ENCODE peak calls at places on chromosomes 6 and 20, in seven cellular contexts. One of them, this sample, is unnamed.

GRCh38 chr6:52554684-52555280 is 22.1 kb downstream of the TRAM2 start:
- DNase-seq in B cell: no peak
- DNase-seq in hepatic stellate cell: no peak
- DNase-seq in effector CD8-positive, alpha-beta T cell: no peak
- DNase-seq in fibroblast of mammary gland: peak
- DNase-seq in tibial nerve: no peak
- DNase-seq in mucosa of gallbladder: no peak
- DNase-seq in this sample: no peak

GRCh38 chr6:9463311-9463710 is 951.6 kb downstream of the TFAP2A start:
- DNase-seq in hepatic stellate cell: no peak
- DNase-seq in effector CD8-positive, alpha-beta T cell: no peak
- DNase-seq in fibroblast of mammary gland: no peak
- DNase-seq in mucosa of gallbladder: no peak
- DNase-seq in tibial nerve: no peak
- DNase-seq in B cell: no peak
- DNase-seq in this sample: no peak

GRCh38 chr20:63769891-63770474 is 30.4 kb downstream of the SLC2A4RG start:
- DNase-seq in B cell: no peak
- DNase-seq in effector CD8-positive, alpha-beta T cell: no peak
- DNase-seq in fibroblast of mammary gland: no peak
- DNase-seq in tibial nerve: no peak
- DNase-seq in hepatic stellate cell: no peak
- DNase-seq in mucosa of gallbladder: no peak
- DNase-seq in this sample: no peak

GRCh38 chr6:37714836-37715425 is 17.2 kb upstream of the MDGA1 start:
- DNase-seq in B cell: no peak
- DNase-seq in fibroblast of mammary gland: peak
- DNase-seq in mucosa of gallbladder: no peak
- DNase-seq in effector CD8-positive, alpha-beta T cell: no peak
- DNase-seq in tibial nerve: no peak
- DNase-seq in hepatic stellate cell: no peak
- DNase-seq in this sample: no peak

GRCh38 chr20:39107741-39108140 is 145.6 kb downstream of the DHX35 start:
- DNase-seq in B cell: no peak
- DNase-seq in mucosa of gallbladder: no peak
- DNase-seq in fibroblast of mammary gland: no peak
- DNase-seq in hepatic stellate cell: peak
- DNase-seq in tibial nerve: no peak
- DNase-seq in effector CD8-positive, alpha-beta T cell: no peak
- DNase-seq in this sample: no peak

GRCh38 chr6:64505312-64505711 is 869.7 kb downstream of the PHF3 start:
- DNase-seq in B cell: no peak
- DNase-seq in tibial nerve: no peak
- DNase-seq in hepatic stellate cell: no peak
- DNase-seq in fibroblast of mammary gland: peak
- DNase-seq in effector CD8-positive, alpha-beta T cell: no peak
- DNase-seq in mucosa of gallbladder: no peak
- DNase-seq in this sample: no peak

GRCh38 chr6:24600903-24601302 is 45.1 kb downstream of the KIAA0319 start:
- DNase-seq in hepatic stellate cell: no peak
- DNase-seq in tibial nerve: no peak
- DNase-seq in mucosa of gallbladder: no peak
- DNase-seq in fibroblast of mammary gland: no peak
- DNase-seq in B cell: no peak
- DNase-seq in effector CD8-positive, alpha-beta T cell: no peak
- DNase-seq in this sample: no peak

GRCh38 chr6:159163901-159164370 is 5.3 kb upstream of the FNDC1 start:
- DNase-seq in mucosa of gallbladder: no peak
- DNase-seq in effector CD8-positive, alpha-beta T cell: no peak
- DNase-seq in tibial nerve: no peak
- DNase-seq in B cell: no peak
- DNase-seq in fibroblast of mammary gland: peak
- DNase-seq in hepatic stellate cell: no peak
- DNase-seq in this sample: no peak

GRCh38 chr6:159679091-159680077 is 13.7 kb downstream of the SOD2 start:
- DNase-seq in hepatic stellate cell: no peak
- DNase-seq in fibroblast of mammary gland: peak
- DNase-seq in tibial nerve: no peak
- DNase-seq in B cell: no peak
- DNase-seq in mucosa of gallbladder: no peak
- DNase-seq in effector CD8-positive, alpha-beta T cell: no peak
- DNase-seq in this sample: no peak

GRCh38 chr20:44858959-44859358 is 26.5 kb upstream of the YWHAB start:
- DNase-seq in effector CD8-positive, alpha-beta T cell: no peak
- DNase-seq in mucosa of gallbladder: no peak
- DNase-seq in fibroblast of mammary gland: peak
- DNase-seq in hepatic stellate cell: no peak
- DNase-seq in B cell: no peak
- DNase-seq in tibial nerve: no peak
- DNase-seq in this sample: no peak

GRCh38 chr6:113475392-113475791 is 381.8 kb upstream of the MARCKS start:
- DNase-seq in fibroblast of mammary gland: no peak
- DNase-seq in hepatic stellate cell: no peak
- DNase-seq in effector CD8-positive, alpha-beta T cell: no peak
- DNase-seq in B cell: no peak
- DNase-seq in mucosa of gallbladder: no peak
- DNase-seq in tibial nerve: no peak
- DNase-seq in this sample: no peak

GRCh38 chr6:2216794-2217383 is 28.5 kb downstream of the GMDS start:
- DNase-seq in tibial nerve: no peak
- DNase-seq in effector CD8-positive, alpha-beta T cell: no peak
- DNase-seq in mucosa of gallbladder: no peak
- DNase-seq in hepatic stellate cell: no peak
- DNase-seq in fibroblast of mammary gland: no peak
- DNase-seq in B cell: no peak
- DNase-seq in this sample: no peak

GRCh38 chr6:122184260-122184934 is 215.1 kb upstream of the HSF2 start:
- DNase-seq in B cell: no peak
- DNase-seq in mucosa of gallbladder: no peak
- DNase-seq in tibial nerve: no peak
- DNase-seq in fibroblast of mammary gland: peak
- DNase-seq in effector CD8-positive, alpha-beta T cell: no peak
- DNase-seq in hepatic stellate cell: peak
- DNase-seq in this sample: no peak

GRCh38 chr20:37990571-37991151 is 42.6 kb downstream of the TTI1 start:
- DNase-seq in effector CD8-positive, alpha-beta T cell: no peak
- DNase-seq in fibroblast of mammary gland: peak
- DNase-seq in hepatic stellate cell: no peak
- DNase-seq in tibial nerve: no peak
- DNase-seq in B cell: peak
- DNase-seq in mucosa of gallbladder: peak
- DNase-seq in this sample: no peak

GRCh38 chr6:3608159-3608558 is 143.4 kb downstream of the PXDC1 start:
- DNase-seq in fibroblast of mammary gland: no peak
- DNase-seq in B cell: no peak
- DNase-seq in mucosa of gallbladder: no peak
- DNase-seq in tibial nerve: no peak
- DNase-seq in effector CD8-positive, alpha-beta T cell: no peak
- DNase-seq in hepatic stellate cell: no peak
- DNase-seq in this sample: no peak

GRCh38 chr20:43186312-43186711 is 3.4 kb downstream of the PTPRT start:
- DNase-seq in mucosa of gallbladder: no peak
- DNase-seq in hepatic stellate cell: no peak
- DNase-seq in effector CD8-positive, alpha-beta T cell: no peak
- DNase-seq in B cell: no peak
- DNase-seq in fibroblast of mammary gland: no peak
- DNase-seq in tibial nerve: no peak
- DNase-seq in this sample: no peak

GRCh38 chr6:154427425-154427824 is 70.8 kb upstream of the IPCEF1 start:
- DNase-seq in mucosa of gallbladder: no peak
- DNase-seq in tibial nerve: no peak
- DNase-seq in fibroblast of mammary gland: no peak
- DNase-seq in effector CD8-positive, alpha-beta T cell: no peak
- DNase-seq in hepatic stellate cell: no peak
- DNase-seq in B cell: no peak
- DNase-seq in this sample: no peak

GRCh38 chr20:52731086-52731485 is 241.1 kb upstream of the TSHZ2 start:
- DNase-seq in fibroblast of mammary gland: no peak
- DNase-seq in tibial nerve: no peak
- DNase-seq in effector CD8-positive, alpha-beta T cell: no peak
- DNase-seq in hepatic stellate cell: no peak
- DNase-seq in mucosa of gallbladder: peak
- DNase-seq in B cell: no peak
- DNase-seq in this sample: no peak

GRCh38 chr20:62590301-62591121 is 51.8 kb upstream of the SLCO4A1 start:
- DNase-seq in hepatic stellate cell: peak
- DNase-seq in fibroblast of mammary gland: peak
- DNase-seq in mucosa of gallbladder: peak
- DNase-seq in tibial nerve: no peak
- DNase-seq in B cell: no peak
- DNase-seq in effector CD8-positive, alpha-beta T cell: no peak
- DNase-seq in this sample: no peak

GRCh38 chr20:15162061-15162740 is 824.8 kb upstream of the FLRT3 start:
- DNase-seq in mucosa of gallbladder: no peak
- DNase-seq in fibroblast of mammary gland: no peak
- DNase-seq in B cell: peak
- DNase-seq in hepatic stellate cell: no peak
- DNase-seq in effector CD8-positive, alpha-beta T cell: no peak
- DNase-seq in tibial nerve: no peak
- DNase-seq in this sample: no peak

GRCh38 chr6:37456816-37457560 is 24.0 kb downstream of the CMTR1 start:
- DNase-seq in effector CD8-positive, alpha-beta T cell: no peak
- DNase-seq in mucosa of gallbladder: no peak
- DNase-seq in B cell: no peak
- DNase-seq in tibial nerve: no peak
- DNase-seq in fibroblast of mammary gland: peak
- DNase-seq in hepatic stellate cell: peak
- DNase-seq in this sample: no peak

GRCh38 chr6:117483004-117483644 is 650 bp downstream of the DCBLD1 start:
- DNase-seq in mucosa of gallbladder: peak
- DNase-seq in B cell: peak
- DNase-seq in fibroblast of mammary gland: peak
- DNase-seq in tibial nerve: no peak
- DNase-seq in hepatic stellate cell: peak
- DNase-seq in effector CD8-positive, alpha-beta T cell: no peak
- DNase-seq in this sample: no peak

GRCh38 chr6:27866370-27867050 is 45.7 kb downstream of the OR2B2 start:
- DNase-seq in effector CD8-positive, alpha-beta T cell: peak
- DNase-seq in fibroblast of mammary gland: peak
- DNase-seq in tibial nerve: no peak
- DNase-seq in B cell: peak
- DNase-seq in hepatic stellate cell: peak
- DNase-seq in mucosa of gallbladder: no peak
- DNase-seq in this sample: peak

This sample was measured in stimulated activated naive CD4-positive, alpha-beta T cell.